ENCODE peak calls at places on chromosomes 5 and 9, in four cellular contexts. C, A, D and F are unnamed samples. For H3K36me3, the result is how much of the 10 kb centered on the place peaks cover.

GRCh38 chr5:40428129-40428528 is 251.6 kb upstream of the PTGER4 start:
- DNase-seq in C (no peak), A (no peak), D (peak), F (no peak)

GRCh38 chr5:143551765-143552164 is 148.3 kb upstream of the NR3C1 start:
- DNase-seq in C (no peak), A (no peak), D (peak), F (no peak)

GRCh38 chr9:89743576-89744254 is 138.9 kb downstream of the GADD45G start:
- DNase-seq in C (no peak), A (no peak), D (no peak), F (peak)

GRCh38 chr9:137582286-137582860 is 3.6 kb upstream of the DPH7 start:
- DNase-seq in C (peak), A (no peak), D (no peak), F (no peak)

GRCh38 chr9:86126998-86127972 is 27.9 kb upstream of the GOLM1 start:
- DNase-seq in C (peak), A (no peak), D (peak), F (peak)

GRCh38 chr5:133926960-133927615 is 41.3 kb downstream of the C5orf15 start:
- DNase-seq in C (no peak), A (no peak), D (no peak), F (no peak)

GRCh38 chr5:34459908-34460307 is 196.2 kb upstream of the RAI14 start:
- DNase-seq in C (no peak), A (no peak), D (no peak), F (no peak)

GRCh38 chr9:96008502-96009222 is 133.2 kb downstream of the ERCC6L2 start:
- DNase-seq in C (no peak), A (no peak), D (peak), F (no peak)

GRCh38 chr9:134961331-134962064 is 43.8 kb upstream of the FCN1 start:
- DNase-seq in C (no peak), A (peak), D (no peak), F (no peak)

GRCh38 chr5:139640432-139641115 is 7.6 kb upstream of the CXXC5 start:
- DNase-seq in C (no peak), A (peak), D (no peak), F (no peak)

GRCh38 chr5:179953934-179954833 is 46.5 kb upstream of the TBC1D9B start:
- DNase-seq in C (no peak), A (no peak), D (peak), F (no peak)

GRCh38 chr5:33235824-33236223 is 204.9 kb upstream of the TARS1 start:
- DNase-seq in C (no peak), A (no peak), D (no peak), F (no peak)

GRCh38 chr5:75355236-75355635 is 18.2 kb downstream of the HMGCR start:
- DNase-seq in C (no peak), A (no peak), D (peak), F (no peak)

GRCh38 chr5:177194278-177194677 is 60.7 kb downstream of the NSD1 start:
- DNase-seq in C (peak), A (no peak), D (peak), F (no peak)

GRCh38 chr5:126139773-126140172 is 283.4 kb upstream of the GRAMD2B start:
- DNase-seq in C (no peak), A (no peak), D (peak), F (no peak)

GRCh38 chr9:74940600-74940999 is 12.1 kb downstream of the C9orf40 start:
- DNase-seq in C (no peak), A (no peak), D (peak), F (no peak)

GRCh38 chr9:138063785-138064184 is 186.2 kb downstream of the CACNA1B start:
- DNase-seq in C (no peak), A (peak), D (no peak), F (no peak)

GRCh38 chr9:97809666-97810344 is 43.2 kb upstream of the FOXE1 start:
- DNase-seq in C (no peak), A (no peak), D (no peak), F (no peak)

GRCh38 chr9:114037961-114038723 is 40.0 kb downstream of the AMBP start:
- DNase-seq in C (no peak), A (peak), D (no peak), F (peak)

GRCh38 chr5:178123987-178124925 is 6.6 kb upstream of the RMND5B start:
- DNase-seq in C (no peak), A (no peak), D (no peak), F (peak)

GRCh38 chr9:87004016-87004415 is 56.7 kb upstream of the GAS1 start:
- DNase-seq in C (no peak), A (no peak), D (no peak), F (no peak)

GRCh38 chr5:10220253-10220652 is 29.4 kb downstream of the ATPSCKMT start:
- DNase-seq in C (no peak), A (no peak), D (no peak), F (no peak)
- TF ChIP-seq CTCF in C (no peak), A (no peak), D (peak), F (no peak)

GRCh38 chr5:181191526-181192336 is 13.3 kb downstream of the TRIM7 start:
- DNase-seq in C (peak), A (peak), D (peak), F (peak)
- TF ChIP-seq POLR2A in C (peak), A (peak), D (peak), F (peak)

GRCh38 chr5:171867786-171868185 is 82.2 kb downstream of the SMIM23 start:
- DNase-seq in C (no peak), A (no peak), D (peak), F (no peak)
- H3K36me3 ChIP-seq in C (under half), A (half or more), D (under half), F (under half)

GRCh38 chr9:88706193-88707112 is 171.5 kb downstream of the NXNL2 start:
- DNase-seq in C (no peak), A (no peak), D (no peak), F (no peak)
- TF ChIP-seq CTCF in C (no peak), A (no peak), D (no peak), F (no peak)

GRCh38 chr5:161286066-161286655 is 260.4 kb downstream of the GABRB2 start:
- DNase-seq in C (no peak), A (no peak), D (no peak), F (no peak)
- TF ChIP-seq POLR2A in C (no peak), A (no peak), D (no peak), F (no peak)